ENCODE peak calls at places on chromosomes 4 and X, in six cellular contexts. U is cerebellar cortex, A is BJ, K is AG20443, V is ureter, H is HCT116. Z is an unnamed sample.

GRCh38 chr4:140150636-140150885 is 3.4 kb downstream of the MAML3 start:
- DNase-seq in V (peak), U (peak), K (no peak), A (no peak), H (no peak), Z (no peak)

GRCh38 chr4:136558940-136559494 is 973.3 kb downstream of the PCDH18 start:
- DNase-seq in K (no peak), A (no peak), U (peak), V (no peak), H (no peak), Z (no peak)

GRCh38 chr4:134001057-134001456 is 200.5 kb downstream of the PABPC4L start:
- DNase-seq in U (no peak), H (no peak), K (no peak), V (no peak), A (peak), Z (no peak)

GRCh38 chr4:139084425-139085093 is 69.0 kb downstream of the NOCT start:
- DNase-seq in H (no peak), U (no peak), K (no peak), V (no peak), A (no peak), Z (no peak)

GRCh38 chr4:77877167-77877566 is 14.5 kb downstream of the MRPL1 start:
- DNase-seq in U (no peak), K (no peak), V (no peak), A (no peak), H (no peak), Z (no peak)

GRCh38 chr4:120348521-120348920 is 281.9 kb upstream of the MAD2L1 start:
- DNase-seq in K (peak), A (no peak), H (no peak), U (no peak), V (no peak), Z (no peak)

GRCh38 chrX:39905475-39905889 is 192.3 kb downstream of the BCOR start:
- DNase-seq in K (no peak), U (peak), H (no peak), V (no peak), A (no peak), Z (no peak)

GRCh38 chrX:133561251-133561650 is 146.0 kb upstream of the GPC4 start:
- DNase-seq in K (no peak), U (no peak), V (no peak), A (no peak), H (no peak), Z (no peak)

GRCh38 chr4:149499726-149500125 is 315.9 kb downstream of the IQCM start:
- DNase-seq in K (no peak), V (no peak), H (no peak), U (no peak), A (no peak), Z (no peak)

GRCh38 chrX:104008831-104009230 is 4.7 kb downstream of the H2BW1 start:
- DNase-seq in H (no peak), K (no peak), V (no peak), U (no peak), A (no peak), Z (no peak)

GRCh38 chr4:77434299-77435092 is 171.1 kb upstream of the CXCL13 start:
- DNase-seq in V (no peak), A (no peak), U (peak), H (no peak), K (no peak), Z (no peak)

GRCh38 chrX:105752334-105752733 is 70.0 kb upstream of the NRK start:
- DNase-seq in V (no peak), H (no peak), A (no peak), K (no peak), U (no peak), Z (peak)

GRCh38 chr4:124203613-124204284 is 508.8 kb downstream of the ANKRD50 start:
- DNase-seq in U (no peak), H (no peak), A (peak), K (no peak), V (no peak), Z (no peak)

GRCh38 chrX:76555816-76556215 is 128.3 kb downstream of the MAGEE1 start:
- DNase-seq in A (no peak), H (peak), K (no peak), V (no peak), U (peak), Z (peak)

GRCh38 chrX:114134465-114134864 is 449.4 kb upstream of the HTR2C start:
- DNase-seq in A (no peak), U (no peak), V (no peak), H (peak), K (no peak), Z (no peak)

GRCh38 chr4:74413265-74413664 is 31.7 kb upstream of the AREG start:
- DNase-seq in V (no peak), K (no peak), U (no peak), A (no peak), H (no peak), Z (no peak)

GRCh38 chr4:74451214-74451661 is 6.3 kb downstream of the AREG start:
- DNase-seq in H (no peak), K (peak), A (no peak), U (no peak), V (no peak), Z (peak)

GRCh38 chrX:129808829-129809745 is 29.3 kb downstream of the SASH3 start:
- DNase-seq in H (no peak), V (no peak), A (no peak), K (no peak), U (no peak), Z (no peak)

GRCh38 chr4:13543648-13544555 is at the start of gene NKX3-2:
- DNase-seq in U (no peak), H (no peak), A (no peak), K (peak), V (no peak), Z (no peak)

GRCh38 chr4:151481813-151482212 is 72.8 kb downstream of the FHIP1A start:
- DNase-seq in V (no peak), A (no peak), U (peak), K (no peak), H (no peak), Z (no peak)

GRCh38 chr4:77525538-77525937 is 80.1 kb upstream of the CXCL13 start:
- DNase-seq in V (no peak), A (no peak), U (no peak), H (no peak), K (no peak), Z (no peak)

GRCh38 chr4:1208266-1208961 is 36.0 kb upstream of the SPON2 start:
- DNase-seq in K (no peak), U (no peak), H (no peak), A (no peak), V (peak), Z (no peak)

GRCh38 chrX:71909956-71910355 is 689 bp upstream of the NHSL2 start:
- DNase-seq in U (peak), H (no peak), V (no peak), K (peak), A (no peak), Z (no peak)

GRCh38 chr4:145179201-145179860 is 1.1 kb downstream of the OTUD4 start:
- DNase-seq in U (peak), H (peak), K (peak), A (no peak), V (peak), Z (no peak)

GRCh38 chr4:107824367-107825071 is at the start of gene SGMS2:
- DNase-seq in U (peak), V (peak), H (peak), A (peak), K (peak), Z (peak)